ENCODE peak calls at places on chromosomes 3 and 15, in eight cellular contexts. O is mammary epithelial cell, J is astrocyte, M is uterus, U is fibroblast of lung, G is SJSA1, X is colonic mucosa, E is GM23248. I is an unnamed sample.

GRCh38 chr3:73216310-73216709 is 154.9 kb downstream of the EBLN2 start:
- DNase-seq in X (no peak), M (no peak), G (no peak), J (no peak), U (peak; percentile 29), E (peak; percentile 15), O (no peak), I (no peak)

GRCh38 chr15:31178705-31179104 is 77.2 kb upstream of the TRPM1 start:
- DNase-seq in G (no peak), U (no peak), X (no peak), M (no peak), O (no peak), J (no peak), E (no peak), I (no peak)

GRCh38 chr3:87069963-87070362 is 79.0 kb upstream of the VGLL3 start:
- DNase-seq in O (no peak), X (no peak), U (no peak), E (no peak), J (no peak), M (no peak), G (no peak), I (peak; percentile 74)

GRCh38 chr15:82849556-82850241 is 40.3 kb downstream of the WHAMM start:
- DNase-seq in E (peak; percentile 85), X (peak; percentile 79), O (peak; percentile 42), G (no peak), J (peak; percentile 74), M (peak; percentile 55), U (peak; percentile 81), I (peak; percentile 75)

GRCh38 chr3:50182533-50183099 is 8.8 kb upstream of the GNAT1 start:
- DNase-seq in E (no peak), U (no peak), M (no peak), G (no peak), J (no peak), X (no peak), O (no peak), I (no peak)

GRCh38 chr15:81108427-81108826 is 25.6 kb upstream of the CFAP161 start:
- DNase-seq in X (no peak), M (no peak), E (peak; percentile 35), J (no peak), U (no peak), G (no peak), O (no peak), I (no peak)

GRCh38 chr3:110984456-110985250 is 87.0 kb upstream of the NECTIN3 start:
- DNase-seq in E (no peak), J (no peak), G (no peak), M (no peak), X (no peak), O (peak; percentile 77), U (no peak), I (no peak)

GRCh38 chr3:54792584-54792983 is 135.3 kb downstream of the LRTM1 start:
- DNase-seq in O (no peak), G (no peak), X (peak; percentile 19), M (no peak), E (no peak), J (no peak), U (no peak), I (no peak)

GRCh38 chr3:83928391-83928790 is 1030.4 kb upstream of the CADM2 start:
- DNase-seq in U (no peak), M (no peak), E (peak; percentile 2), J (no peak), O (no peak), X (no peak), G (no peak), I (peak; percentile 46)

GRCh38 chr3:193563999-193564398 is 9.3 kb upstream of the ATP13A4 start:
- DNase-seq in X (peak; percentile 65), J (no peak), O (peak; percentile 10), U (no peak), E (peak; percentile 7), G (no peak), M (no peak), I (no peak)

GRCh38 chr15:45409596-45409995 is 31.3 kb upstream of the GATM start:
- DNase-seq in O (no peak), M (no peak), E (no peak), X (no peak), G (no peak), J (no peak), U (no peak), I (no peak)

GRCh38 chr15:65087873-65088642 is 11.5 kb downstream of the KBTBD13 start:
- DNase-seq in G (peak; percentile 99), E (peak; percentile 18), M (peak; percentile 88), J (no peak), O (no peak), X (peak; percentile 60), U (no peak), I (peak; percentile 32)

GRCh38 chr3:35393916-35394315 is 245.4 kb upstream of the ARPP21 start:
- DNase-seq in E (no peak), M (no peak), J (peak; percentile 34), G (no peak), O (no peak), X (no peak), U (peak; percentile 47), I (peak; percentile 87)

GRCh38 chr15:91908401-91908800 is 54.9 kb downstream of the SLCO3A1 start:
- DNase-seq in E (peak; percentile 80), X (no peak), O (peak; percentile 79), J (peak; percentile 72), U (peak; percentile 81), G (no peak), M (no peak), I (no peak)

GRCh38 chr15:99452728-99453643 is 112.8 kb upstream of the MEF2A start:
- DNase-seq in U (peak; percentile 67), M (peak; percentile 55), G (no peak), J (peak; percentile 51), X (peak; percentile 47), E (no peak), O (no peak), I (no peak)

GRCh38 chr3:154552338-154552737 is 122.3 kb upstream of the GPR149 start:
- DNase-seq in E (no peak), G (no peak), O (peak; percentile 8), X (no peak), M (no peak), J (no peak), U (no peak), I (peak; percentile 4)

GRCh38 chr15:59168536-59168935 is 38.1 kb upstream of the LDHAL6B start:
- DNase-seq in M (no peak), G (no peak), E (peak; percentile 67), J (peak; percentile 69), O (peak; percentile 41), U (peak; percentile 76), X (no peak), I (no peak)

GRCh38 chr3:156558389-156558788 is 3.5 kb upstream of the SSR3 start:
- DNase-seq in E (no peak), U (peak; percentile 36), G (no peak), O (no peak), M (no peak), J (no peak), X (no peak), I (no peak)

GRCh38 chr15:87792250-87793030 is 464.1 kb downstream of the NTRK3 start:
- DNase-seq in G (no peak), U (no peak), J (no peak), X (no peak), E (no peak), M (no peak), O (no peak), I (no peak)

GRCh38 chr3:190491533-190492054 is 22.3 kb upstream of the IL1RAP start:
- DNase-seq in G (no peak), M (no peak), O (peak; percentile 89), U (peak; percentile 48), X (no peak), J (peak; percentile 48), E (no peak), I (no peak)

GRCh38 chr3:87167634-87168456 is 59.3 kb upstream of the CHMP2B start:
- DNase-seq in O (peak; percentile 39), G (no peak), E (peak; percentile 70), X (peak; percentile 45), M (no peak), J (peak; percentile 16), U (peak; percentile 34), I (peak; percentile 82)

GRCh38 chr15:96351801-96352593 is 21.5 kb downstream of the NR2F2 start:
- DNase-seq in U (peak; percentile 41), O (no peak), G (no peak), E (no peak), X (no peak), M (peak; percentile 67), J (no peak), I (no peak)
- H3K4me1 ChIP-seq in U (peaks cover 13% of the 10 kb centered on the region), O (peaks cover 18% of the 10 kb centered on the region), G (peaks cover 33% of the 10 kb centered on the region), E (peaks cover 45% of the 10 kb centered on the region), X (peaks cover 4% of the 10 kb centered on the region), M (no peaks in the 10 kb centered on the region), J (peaks cover 77% of the 10 kb centered on the region), I (peaks cover 4% of the 10 kb centered on the region)

GRCh38 chr3:66633982-66634381 is 133.2 kb upstream of the LRIG1 start:
- DNase-seq in M (no peak), J (no peak), U (no peak), E (no peak), O (no peak), G (no peak), X (no peak), I (no peak)
- H3K4me1 ChIP-seq in M (no peaks in the 10 kb centered on the region), J (no peaks in the 10 kb centered on the region), U (no peaks in the 10 kb centered on the region), E (no peaks in the 10 kb centered on the region), O (no peaks in the 10 kb centered on the region), G (no peaks in the 10 kb centered on the region), X (no peaks in the 10 kb centered on the region), I (no peaks in the 10 kb centered on the region)

DNA sequence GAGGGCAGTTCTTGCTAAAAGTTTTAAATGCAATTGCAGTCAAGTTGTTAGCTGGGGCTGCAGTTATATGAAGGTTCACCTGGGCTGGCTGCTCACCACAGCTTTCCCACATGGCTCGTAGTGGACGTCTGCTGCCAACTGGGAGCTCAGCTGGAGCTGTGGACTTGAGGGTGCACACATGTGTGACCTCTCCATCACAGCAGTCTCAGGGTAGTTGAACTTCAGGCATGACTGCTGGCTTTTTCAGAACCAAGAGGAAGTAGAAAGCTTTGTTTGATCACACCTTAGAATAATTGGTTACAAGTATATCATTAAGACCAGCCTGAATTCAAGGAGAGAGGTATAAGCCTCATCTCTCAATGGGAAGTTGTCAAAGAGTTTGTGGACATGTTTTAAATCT is 74.1 kb downstream of the CHL1 start:
- DNase-seq in E (no peak), G (no peak), O (no peak), U (no peak), M (no peak), J (no peak), X (no peak), I (no peak)
- H3K4me1 ChIP-seq in E (no peaks in the 10 kb centered on the region), G (no peaks in the 10 kb centered on the region), O (no peaks in the 10 kb centered on the region), U (no peaks in the 10 kb centered on the region), M (no peaks in the 10 kb centered on the region), J (no peaks in the 10 kb centered on the region), X (no peaks in the 10 kb centered on the region), I (no peaks in the 10 kb centered on the region)

DNA sequence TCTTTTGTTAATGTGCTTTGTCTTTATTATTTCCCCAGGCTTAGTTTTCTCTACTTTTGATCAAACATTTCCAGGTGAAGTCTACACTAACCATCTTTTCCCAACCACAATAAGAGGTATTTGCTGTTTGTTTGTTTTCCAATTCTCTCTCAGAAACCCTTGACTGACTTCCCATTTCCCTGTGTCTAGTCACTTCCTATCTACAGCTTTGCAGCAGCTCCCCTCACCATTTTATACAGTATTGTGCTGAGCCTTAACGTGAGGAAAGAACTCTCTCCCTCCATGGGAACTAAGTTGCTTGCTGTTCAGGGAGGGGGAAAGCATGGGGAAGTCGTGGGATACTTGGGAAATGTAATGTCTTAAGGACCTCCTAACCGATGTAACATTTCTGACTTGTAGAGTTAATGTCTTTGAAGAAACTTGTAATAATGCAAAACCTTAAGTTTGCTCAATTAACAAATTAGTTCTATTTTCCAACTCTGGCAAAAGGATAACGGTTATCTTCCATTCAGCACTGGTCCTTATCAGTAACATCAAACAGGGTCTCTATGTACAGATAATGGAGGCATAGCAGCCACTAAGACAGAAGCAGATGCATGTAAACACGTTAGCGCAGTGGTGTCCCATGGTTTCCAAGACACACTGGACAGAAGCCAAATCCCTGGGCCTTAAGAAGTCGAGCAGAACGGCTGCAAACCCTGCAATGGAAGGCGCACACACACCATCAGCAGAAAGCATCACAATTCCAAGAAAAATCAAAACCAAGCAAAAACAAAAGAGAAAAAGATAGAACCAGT is 39.7 kb downstream of the NPTN start:
- DNase-seq in U (no peak), G (no peak), X (no peak), M (no peak), O (no peak), E (no peak), J (peak; percentile 14), I (no peak)
- H3K4me1 ChIP-seq in U (peaks cover 3% of the 10 kb centered on the region), G (peaks cover 4% of the 10 kb centered on the region), X (peaks cover 3% of the 10 kb centered on the region), M (no peaks in the 10 kb centered on the region), O (peaks cover 20% of the 10 kb centered on the region), E (peaks cover 15% of the 10 kb centered on the region), J (no peaks in the 10 kb centered on the region), I (peaks cover 4% of the 10 kb centered on the region)

I was measured in SJCRH30.